ENCODE peak calls at places on chromosomes 2 and 18, in five cellular contexts. Z is cardiac fibroblast, V is suprapubic skin, S is colonic mucosa, A is GM23338. X is an unnamed sample.
A peak's percentile ranks its signal among the peaks of the same experiment; 100 is the strongest.

GRCh38 chr2:99496021-99496420 is 6.2 kb upstream of the REV1 start:
- DNase-seq in Z (no peak), V (no peak), S (no peak), A (no peak), X (peak; percentile 7)

GRCh38 chr2:60094450-60094929 is 459.0 kb downstream of the BCL11A start:
- DNase-seq in Z (no peak), V (no peak), S (peak; percentile 59), A (peak; percentile 35), X (no peak)

GRCh38 chr2:225748606-225749005 is 349.1 kb downstream of the NYAP2 start:
- DNase-seq in Z (peak; percentile 22), V (no peak), S (no peak), A (no peak), X (no peak)

GRCh38 chr18:57807336-57808117 is 4.4 kb upstream of the ATP8B1 start:
- DNase-seq in Z (peak; percentile 54), V (no peak), S (no peak), A (no peak), X (no peak)

GRCh38 chr2:126990605-126991532 is 92.2 kb downstream of the TEX51 start:
- DNase-seq in Z (no peak), V (no peak), S (no peak), A (no peak), X (peak; percentile 50)

GRCh38 chr2:47035615-47036488 is 119.3 kb downstream of the STPG4 start:
- DNase-seq in Z (no peak), V (no peak), S (no peak), A (no peak), X (no peak)

GRCh38 chr2:128282246-128282975 is 36.3 kb downstream of the HS6ST1 start:
- DNase-seq in Z (no peak), V (peak; percentile 62), S (no peak), A (no peak), X (no peak)

GRCh38 chr18:49723648-49724180 is 89.6 kb downstream of the ACAA2 start:
- DNase-seq in Z (peak; percentile 75), V (no peak), S (peak; percentile 64), A (no peak), X (peak; percentile 82)

GRCh38 chr2:140436956-140437355 is 1656.8 kb upstream of the NXPH2 start:
- DNase-seq in Z (no peak), V (no peak), S (no peak), A (peak; percentile 8), X (no peak)

GRCh38 chr2:213415093-213415492 is 130.8 kb downstream of the SPAG16 start:
- DNase-seq in Z (no peak), V (no peak), S (no peak), A (no peak), X (no peak)

GRCh38 chr2:20365249-20365817 is 14.7 kb upstream of the PUM2 start:
- DNase-seq in Z (no peak), V (no peak), S (no peak), A (no peak), X (no peak)

GRCh38 chr2:48768669-48769068 is 13.1 kb upstream of the LHCGR start:
- DNase-seq in Z (no peak), V (no peak), S (no peak), A (no peak), X (no peak)

GRCh38 chr2:105798595-105798994 is 53.9 kb downstream of the NCK2 start:
- DNase-seq in Z (no peak), V (no peak), S (no peak), A (no peak), X (no peak)

GRCh38 chr2:112137516-112138142 is 556 bp upstream of the FBLN7 start:
- DNase-seq in Z (peak; percentile 13), V (no peak), S (no peak), A (peak; percentile 27), X (peak; percentile 47)

GRCh38 chr18:58227361-58227930 is 183.4 kb downstream of the NEDD4L start:
- DNase-seq in Z (no peak), V (no peak), S (no peak), A (no peak), X (no peak)

GRCh38 chr2:119712571-119712970 is 33.6 kb downstream of the TMEM177 start:
- DNase-seq in Z (no peak), V (no peak), S (no peak), A (no peak), X (no peak)

GRCh38 chr2:15818186-15818795 is 122.1 kb upstream of the MYCN start:
- DNase-seq in Z (no peak), V (no peak), S (no peak), A (no peak), X (no peak)

GRCh38 chr2:110804915-110805314 is 72.5 kb downstream of the ACOXL start:
- DNase-seq in Z (no peak), V (no peak), S (no peak), A (no peak), X (no peak)

GRCh38 chr18:24271381-24272331 is 126.0 kb downstream of the OSBPL1A start:
- DNase-seq in Z (peak; percentile 82), V (peak; percentile 81), S (peak; percentile 69), A (peak; percentile 94), X (no peak)

GRCh38 chr2:128169497-128169896 is 78.5 kb downstream of the UGGT1 start:
- DNase-seq in Z (peak; percentile 86), V (no peak), S (no peak), A (no peak), X (no peak)

GRCh38 chr2:189260361-189260761 is 80.8 kb upstream of the COL5A2 start:
- DNase-seq in Z (no peak), V (no peak), S (no peak), A (peak; percentile 11), X (no peak)

GRCh38 chr18:36094431-36094830 is 27.1 kb upstream of the RPRD1A start:
- DNase-seq in Z (no peak), V (no peak), S (no peak), A (no peak), X (no peak)

GRCh38 chr2:239323473-239323872 is 77.3 kb downstream of the HDAC4 start:
- DNase-seq in Z (no peak), V (no peak), S (peak; percentile 68), A (no peak), X (no peak)

GRCh38 chr2:181857471-181857870 is 34.1 kb upstream of the ITPRID2 start:
- DNase-seq in Z (no peak), V (no peak), S (no peak), A (no peak), X (no peak)

GRCh38 chr2:41414486-41415230 is 633.2 kb upstream of the PKDCC start:
- DNase-seq in Z (peak; percentile 74), V (no peak), S (no peak), A (peak; percentile 88), X (no peak)

GRCh38 chr18:76386071-76386470 is 109.0 kb downstream of the ZNF516 start:
- DNase-seq in Z (no peak), V (no peak), S (no peak), A (no peak), X (no peak)

GRCh38 chr2:205719864-205720263 is 37.6 kb downstream of the NRP2 start:
- DNase-seq in Z (no peak), V (no peak), S (no peak), A (no peak), X (no peak)

GRCh38 chr2:205720451-205720902 is 38.2 kb downstream of the NRP2 start:
- DNase-seq in Z (no peak), V (no peak), S (no peak), A (peak; percentile 73), X (no peak)

GRCh38 chr2:205722538-205722878 is 40.2 kb downstream of the NRP2 start:
- DNase-seq in Z (no peak), V (no peak), S (no peak), A (peak; percentile 23), X (no peak)

GRCh38 chr2:205723174-205723573 is 40.9 kb downstream of the NRP2 start:
- DNase-seq in Z (peak; percentile 46), V (no peak), S (no peak), A (no peak), X (no peak)

GRCh38 chr2:205721057-205721767 is 38.9 kb downstream of the NRP2 start:
- DNase-seq in Z (no peak), V (no peak), S (no peak), A (peak; percentile 73), X (no peak)
- TF ChIP-seq CTCF in Z (peak; percentile 30), V (no peak), S (no peak), A (peak; percentile 66), X (no peak)

GRCh38 chr2:30981101-30981500 is 157.1 kb downstream of the GALNT14 start:
- DNase-seq in Z (peak; percentile 1), V (no peak), S (no peak), A (no peak), X (no peak)
- TF ChIP-seq CTCF in Z (no peak), V (no peak), S (no peak), A (no peak), X (no peak)

GRCh38 chr2:170770304-170771048 is at the start of gene ERICH2:
- DNase-seq in Z (peak; percentile 53), V (peak; percentile 85), S (peak; percentile 82), A (peak; percentile 95), X (no peak)
- TF ChIP-seq CTCF in Z (peak; percentile 29), V (no peak), S (no peak), A (peak; percentile 30), X (peak; percentile 21)

DNA sequence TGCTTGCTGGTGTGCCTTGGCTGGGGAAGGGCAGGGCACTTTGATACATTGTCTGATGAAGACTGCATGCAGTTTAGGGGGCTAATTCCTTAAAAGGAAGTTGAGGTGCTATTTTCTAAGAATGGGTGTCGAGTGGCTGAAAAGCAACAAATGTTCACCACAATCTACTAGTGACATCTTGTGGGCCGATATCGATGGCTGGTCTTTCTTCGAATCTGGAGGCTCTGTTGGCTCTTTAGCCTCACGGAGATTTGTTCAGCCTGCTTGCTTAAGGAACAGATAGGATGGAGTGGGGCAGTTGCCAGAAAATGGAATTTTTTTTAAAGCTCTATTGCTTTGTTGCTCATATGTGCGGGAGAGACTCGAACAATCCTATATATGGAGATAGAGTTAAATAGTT is 71.0 kb upstream of the LYPD6B start:
- DNase-seq in Z (peak; percentile 22), V (no peak), S (no peak), A (peak; percentile 30), X (no peak)
- TF ChIP-seq CTCF in Z (no peak), V (no peak), S (no peak), A (peak; percentile 17), X (peak; percentile 9)

GRCh38 chr18:6728318-6728717 is 1.2 kb upstream of the ARHGAP28 start:
- DNase-seq in Z (no peak), V (no peak), S (no peak), A (no peak), X (no peak)

GRCh38 chr18:6728809-6729246 is 688 bp upstream of the ARHGAP28 start:
- DNase-seq in Z (no peak), V (peak; percentile 81), S (no peak), A (no peak), X (no peak)

GRCh38 chr18:6731197-6731596 is 1.7 kb downstream of the ARHGAP28 start:
- DNase-seq in Z (peak; percentile 69), V (no peak), S (no peak), A (peak; percentile 25), X (no peak)

GRCh38 chr18:6732952-6733351 is 3.4 kb downstream of the ARHGAP28 start:
- DNase-seq in Z (no peak), V (no peak), S (no peak), A (peak; percentile 27), X (no peak)

GRCh38 chr18:6729247-6730091 is at the start of gene ARHGAP28:
- DNase-seq in Z (peak; percentile 98), V (peak; percentile 74), S (peak; percentile 76), A (peak; percentile 86), X (no peak)
- TF ChIP-seq CTCF in Z (no peak), V (no peak), S (no peak), A (peak; percentile 36), X (peak; percentile 13)